ENCODE peak calls at places on chromosomes 13 and 19, in six cellular contexts. C is GM12878, R is A549, T is NB4, M is K562, S is HepG2. F is an unnamed sample.

GRCh38 chr13:90321281-90321931 is 1026.1 kb upstream of the MIR17HG start:
- DNase-seq in C (no peak), R (no peak), T (no peak), M (no peak), S (no peak), F (no peak)

GRCh38 chr13:102402292-102402691 is 444 bp upstream of the FGF14 start:
- DNase-seq in C (no peak), R (no peak), T (no peak), M (no peak), S (no peak), F (no peak)

GRCh38 chr13:91586609-91587008 is 188.2 kb downstream of the GPC5 start:
- DNase-seq in C (no peak), R (no peak), T (no peak), M (no peak), S (no peak), F (no peak)

GRCh38 chr19:45621976-45622503 is 17.2 kb downstream of the EML2 start:
- DNase-seq in C (no peak), R (no peak), T (no peak), M (no peak), S (no peak), F (no peak)

GRCh38 chr13:107576430-107576829 is 638.9 kb downstream of the LIG4 start:
- DNase-seq in C (no peak), R (no peak), T (no peak), M (no peak), S (no peak), F (peak)

GRCh38 chr13:71964491-71965108 is 97.6 kb upstream of the DACH1 start:
- DNase-seq in C (no peak), R (no peak), T (no peak), M (no peak), S (no peak), F (no peak)

GRCh38 chr13:45511310-45512147 is 46.8 kb downstream of the COG3 start:
- DNase-seq in C (peak), R (peak), T (peak), M (peak), S (peak), F (peak)

GRCh38 chr19:5718032-5718578 is 1.8 kb downstream of the LONP1 start:
- DNase-seq in C (no peak), R (no peak), T (peak), M (no peak), S (no peak), F (no peak)

GRCh38 chr13:114049026-114049425 is 75.2 kb upstream of the C13orf46 start:
- DNase-seq in C (no peak), R (no peak), T (peak), M (no peak), S (no peak), F (no peak)

GRCh38 chr13:22169473-22169872 is 498.6 kb downstream of the FGF9 start:
- DNase-seq in C (no peak), R (no peak), T (no peak), M (no peak), S (no peak), F (no peak)

GRCh38 chr13:25114220-25114619 is 18.3 kb downstream of the PABPC3 start:
- DNase-seq in C (peak), R (peak), T (peak), M (peak), S (peak), F (peak)

GRCh38 chr13:49026851-49027250 is 51.1 kb downstream of the FNDC3A start:
- DNase-seq in C (no peak), R (no peak), T (no peak), M (no peak), S (no peak), F (no peak)

GRCh38 chr19:3440082-3440481 is 40.2 kb downstream of the SMIM24 start:
- DNase-seq in C (no peak), R (peak), T (peak), M (peak), S (peak), F (no peak)

GRCh38 chr13:60696602-60697001 is 299.6 kb downstream of the TDRD3 start:
- DNase-seq in C (no peak), R (no peak), T (no peak), M (no peak), S (no peak), F (no peak)

GRCh38 chr19:47376589-47377144 is 27.6 kb downstream of the DHX34 start:
- DNase-seq in C (no peak), R (no peak), T (peak), M (no peak), S (no peak), F (no peak)

GRCh38 chr13:30690282-30691188 is 44.8 kb upstream of the ALOX5AP start:
- DNase-seq in C (no peak), R (peak), T (peak), M (no peak), S (no peak), F (no peak)

GRCh38 chr19:48654299-48655059 is 8.5 kb upstream of the CA11 start:
- DNase-seq in C (no peak), R (no peak), T (peak), M (no peak), S (no peak), F (no peak)

GRCh38 chr19:54431255-54431838 is 16.1 kb downstream of the TTYH1 start:
- DNase-seq in C (no peak), R (no peak), T (no peak), M (no peak), S (no peak), F (no peak)
- TF ChIP-seq MYC in C (no peak), R (no peak), T (no peak), M (no peak), S (no peak), F (no peak)

DNA sequence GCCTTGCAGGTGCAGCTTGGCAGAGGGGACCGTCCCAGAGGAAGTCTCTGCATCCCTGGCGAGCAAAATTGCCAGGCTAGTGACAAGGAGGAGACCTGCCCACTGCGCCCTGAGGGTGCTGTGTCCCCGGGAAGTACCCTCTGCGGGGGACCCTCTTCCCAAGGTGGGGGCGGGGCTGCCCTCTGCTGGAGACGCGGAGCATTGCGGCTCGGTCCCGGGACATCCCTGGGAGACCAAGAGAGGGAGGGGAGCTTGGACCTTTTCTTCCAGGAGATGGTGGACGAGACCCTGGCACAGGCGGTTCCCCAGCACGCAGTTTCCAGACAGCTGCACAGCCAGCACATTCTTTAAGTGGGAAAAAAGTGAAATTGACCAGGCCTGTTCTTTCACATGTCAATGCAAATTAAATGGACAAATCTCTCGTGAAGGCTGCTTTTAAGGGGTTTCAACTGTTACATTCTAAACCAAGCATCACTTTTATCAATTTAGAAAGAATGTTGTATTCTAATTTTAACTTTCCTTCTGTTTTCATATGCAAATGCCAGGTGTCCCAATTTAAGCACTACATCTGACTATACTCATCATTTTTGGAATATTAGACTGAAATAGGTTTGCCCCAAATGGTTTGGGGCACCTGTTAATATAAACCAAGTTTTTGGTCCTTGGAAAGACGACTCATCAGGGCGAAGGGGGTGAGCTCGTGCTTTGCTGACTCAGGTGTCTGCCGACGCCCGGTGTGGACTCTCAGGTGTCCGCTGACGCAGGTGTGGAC is 60.7 kb downstream of the MCF2L start:
- DNase-seq in C (no peak), R (peak), T (peak), M (peak), S (peak), F (peak)
- TF ChIP-seq MAX in C (no peak), R (no peak), T (no peak), M (no peak), S (no peak), F (no peak)

DNA sequence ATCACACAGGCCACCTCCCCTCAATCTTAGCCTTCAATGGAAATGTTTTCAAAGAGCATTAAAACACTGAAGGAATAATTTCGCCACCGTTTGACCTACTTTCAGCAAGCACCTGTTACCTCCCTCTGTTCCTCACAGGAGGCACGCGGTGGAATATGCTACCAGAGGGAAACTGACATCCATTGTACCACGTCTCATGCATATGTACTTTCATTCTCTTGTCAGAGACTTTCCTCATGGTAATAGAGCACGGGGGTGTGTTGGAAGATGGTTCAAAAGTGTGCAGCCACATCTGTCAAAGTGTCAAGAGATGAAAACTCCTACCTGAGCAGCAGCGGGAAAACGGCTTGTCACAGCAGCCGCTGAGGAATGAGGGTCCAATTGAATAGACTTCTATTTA is 143.4 kb downstream of the NALCN start:
- DNase-seq in C (no peak), R (no peak), T (no peak), M (no peak), S (no peak), F (no peak)
- TF ChIP-seq MYC in C (no peak), R (no peak), T (no peak), M (no peak), S (no peak), F (no peak)

GRCh38 chr13:99505814-99506269 is 4.6 kb downstream of the TM9SF2 start:
- DNase-seq in C (no peak), R (peak), T (peak), M (no peak), S (no peak), F (peak)
- TF ChIP-seq MAX in C (no peak), R (no peak), T (no peak), M (no peak), S (no peak), F (no peak)

GRCh38 chr19:1213391-1214286 is 8.1 kb downstream of the STK11 start:
- DNase-seq in C (peak), R (no peak), T (no peak), M (no peak), S (no peak), F (peak)
- TF ChIP-seq MYC in C (no peak), R (no peak), T (no peak), M (no peak), S (no peak), F (peak)

DNA sequence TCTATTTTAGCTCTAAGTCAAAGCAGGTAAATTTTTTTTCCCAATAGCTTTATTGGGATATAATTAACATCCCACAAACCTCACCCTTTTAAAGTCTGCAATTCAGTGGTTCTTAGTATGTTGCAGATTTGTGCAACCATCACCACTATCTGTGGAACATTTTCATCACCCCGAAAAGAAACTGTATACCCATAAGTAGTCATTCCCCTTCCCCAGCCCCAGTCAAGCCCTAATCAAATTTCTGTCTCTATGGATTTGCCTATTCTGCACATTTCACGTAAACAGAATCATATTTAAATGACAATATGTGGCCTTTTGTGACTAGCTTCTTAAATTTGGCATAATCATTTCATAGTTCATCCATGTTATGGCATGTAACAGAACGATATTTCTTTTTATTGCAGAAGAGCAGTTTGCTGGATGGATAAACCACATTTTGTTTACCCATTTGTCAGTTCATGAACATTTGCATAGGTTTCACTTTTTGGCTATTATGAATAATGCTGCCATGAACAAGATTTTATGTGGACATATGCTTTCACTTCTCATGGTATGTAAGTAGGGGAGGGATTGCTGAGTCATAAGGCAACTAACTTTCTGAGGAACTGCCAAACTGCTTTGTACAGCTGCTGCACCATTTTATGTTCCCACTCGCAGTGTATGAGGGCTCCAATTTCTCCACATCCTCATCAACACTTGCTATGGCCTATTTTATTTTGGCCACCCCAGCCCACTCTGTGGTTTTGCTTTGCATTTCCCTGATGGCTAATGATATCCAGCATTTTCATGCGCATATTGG is 10.9 kb downstream of the SLC46A3 start:
- DNase-seq in C (peak), R (no peak), T (peak), M (no peak), S (no peak), F (no peak)
- TF ChIP-seq MAX in C (peak), R (no peak), T (peak), M (no peak), S (no peak), F (no peak)

GRCh38 chr19:18338471-18339001 is 1.9 kb upstream of the PGPEP1 start:
- DNase-seq in C (no peak), R (no peak), T (no peak), M (no peak), S (no peak), F (no peak)

GRCh38 chr19:18340237-18340989 is at the start of gene PGPEP1:
- DNase-seq in C (no peak), R (no peak), T (peak), M (peak), S (no peak), F (peak)

GRCh38 chr19:18339703-18340102 is 695 bp upstream of the PGPEP1 start:
- DNase-seq in C (no peak), R (peak), T (peak), M (peak), S (no peak), F (no peak)

GRCh38 chr19:18342090-18342632 is 1.8 kb downstream of the PGPEP1 start:
- DNase-seq in C (no peak), R (no peak), T (no peak), M (no peak), S (no peak), F (no peak)

DNA sequence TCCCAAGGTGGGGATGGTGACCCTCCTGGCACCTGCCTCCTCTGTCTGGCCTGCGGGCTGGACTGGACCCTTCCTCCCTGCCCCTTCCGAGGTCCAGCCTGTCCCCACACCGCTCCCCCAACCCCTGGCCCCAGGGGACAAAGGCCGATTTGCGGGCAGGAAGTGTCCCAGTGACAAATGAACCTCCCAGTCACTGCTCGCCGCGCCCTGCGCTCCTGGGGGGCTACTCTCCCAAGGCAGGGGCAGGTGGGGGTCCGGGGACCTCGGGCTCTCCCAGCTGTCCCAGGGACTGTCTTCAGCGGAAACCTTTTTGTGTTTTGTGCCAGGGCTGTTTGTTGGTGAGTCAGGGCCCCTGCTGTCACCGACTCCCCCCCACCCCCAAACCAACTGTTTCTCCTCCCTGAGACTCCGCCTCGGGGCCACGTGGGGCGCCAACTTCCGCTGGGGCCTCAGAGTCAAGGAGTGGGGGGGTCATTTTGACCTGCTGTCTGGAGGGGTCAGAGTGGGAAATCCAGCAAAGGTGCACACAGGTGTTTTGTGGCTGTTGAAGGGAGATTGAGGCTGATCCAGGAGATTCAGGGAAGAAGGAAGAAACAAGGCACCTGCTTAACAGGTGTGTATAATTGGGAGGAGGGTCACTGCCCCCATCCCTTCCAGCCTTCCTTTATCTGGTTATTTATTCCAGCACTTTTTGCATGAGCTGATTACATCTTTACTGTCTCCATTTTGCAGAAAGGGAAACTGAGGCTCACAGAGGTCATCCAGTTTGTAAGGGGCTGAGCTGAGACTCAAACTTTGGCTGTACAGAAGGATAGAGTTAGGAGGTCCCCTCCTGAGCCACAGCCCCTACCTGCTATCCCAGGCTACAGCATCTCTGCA is 831 bp downstream of the PGPEP1 start:
- DNase-seq in C (no peak), R (no peak), T (peak), M (peak), S (peak), F (peak)
- TF ChIP-seq MYC in C (no peak), R (no peak), T (peak), M (peak), S (peak), F (no peak)

GRCh38 chr19:19628499-19629134 is 597 bp upstream of the LPAR2 start:
- DNase-seq in C (no peak), R (no peak), T (peak), M (no peak), S (no peak), F (no peak)
- TF ChIP-seq MAX in C (no peak), R (no peak), T (no peak), M (no peak), S (no peak), F (no peak)